ENCODE peak calls at places on chromosomes 12 and 14, in eight cellular contexts. One of them, this sample, is unnamed.

GRCh38 chr14:60067911-60068310 is 23.8 kb upstream of the PCNX4 start:
- DNase-seq in stimulated activated effector memory CD8-positive, alpha-beta T cell treated with anti-CD3 and anti-CD28 coated beads, Interleukin-12 subunit alpha, Interleukin-12 subunit beta, amount 100 ng/mL, for 72 hours: no peak
- DNase-seq in NCI-H446 treated with DMSO at 0.1 percent for 48 hours: no peak
- DNase-seq in naive thymus-derived CD8-positive, alpha-beta T cell: no peak
- DNase-seq in fibroblast of mammary gland: no peak
- DNase-seq in effector memory CD4-positive, alpha-beta T cell: no peak
- DNase-seq in germinal center: no peak
- DNase-seq in Right ventricle myocardium inferior: no peak
- DNase-seq in this sample: no peak

GRCh38 chr12:44317651-44318126 is 481.8 kb downstream of the TMEM117 start:
- DNase-seq in stimulated activated effector memory CD8-positive, alpha-beta T cell treated with anti-CD3 and anti-CD28 coated beads, Interleukin-12 subunit alpha, Interleukin-12 subunit beta, amount 100 ng/mL, for 72 hours: no peak
- DNase-seq in NCI-H446 treated with DMSO at 0.1 percent for 48 hours: peak
- DNase-seq in naive thymus-derived CD8-positive, alpha-beta T cell: no peak
- DNase-seq in fibroblast of mammary gland: peak
- DNase-seq in effector memory CD4-positive, alpha-beta T cell: no peak
- DNase-seq in germinal center: no peak
- DNase-seq in Right ventricle myocardium inferior: no peak
- DNase-seq in this sample: no peak

GRCh38 chr12:85322715-85323114 is 42.7 kb downstream of the ALX1 start:
- DNase-seq in stimulated activated effector memory CD8-positive, alpha-beta T cell treated with anti-CD3 and anti-CD28 coated beads, Interleukin-12 subunit alpha, Interleukin-12 subunit beta, amount 100 ng/mL, for 72 hours: no peak
- DNase-seq in NCI-H446 treated with DMSO at 0.1 percent for 48 hours: no peak
- DNase-seq in naive thymus-derived CD8-positive, alpha-beta T cell: no peak
- DNase-seq in fibroblast of mammary gland: no peak
- DNase-seq in effector memory CD4-positive, alpha-beta T cell: no peak
- DNase-seq in germinal center: no peak
- DNase-seq in Right ventricle myocardium inferior: no peak
- DNase-seq in this sample: no peak

GRCh38 chr12:119841433-119842210 is 35.5 kb downstream of the CIT start:
- DNase-seq in stimulated activated effector memory CD8-positive, alpha-beta T cell treated with anti-CD3 and anti-CD28 coated beads, Interleukin-12 subunit alpha, Interleukin-12 subunit beta, amount 100 ng/mL, for 72 hours: no peak
- DNase-seq in NCI-H446 treated with DMSO at 0.1 percent for 48 hours: no peak
- DNase-seq in naive thymus-derived CD8-positive, alpha-beta T cell: no peak
- DNase-seq in fibroblast of mammary gland: peak
- DNase-seq in effector memory CD4-positive, alpha-beta T cell: no peak
- DNase-seq in germinal center: no peak
- DNase-seq in Right ventricle myocardium inferior: no peak
- DNase-seq in this sample: no peak

GRCh38 chr14:99728981-99729451 is 44.9 kb downstream of the CYP46A1 start:
- DNase-seq in stimulated activated effector memory CD8-positive, alpha-beta T cell treated with anti-CD3 and anti-CD28 coated beads, Interleukin-12 subunit alpha, Interleukin-12 subunit beta, amount 100 ng/mL, for 72 hours: no peak
- DNase-seq in NCI-H446 treated with DMSO at 0.1 percent for 48 hours: no peak
- DNase-seq in naive thymus-derived CD8-positive, alpha-beta T cell: no peak
- DNase-seq in fibroblast of mammary gland: no peak
- DNase-seq in effector memory CD4-positive, alpha-beta T cell: no peak
- DNase-seq in germinal center: no peak
- DNase-seq in Right ventricle myocardium inferior: no peak
- DNase-seq in this sample: no peak

GRCh38 chr12:64682572-64683277 is 72.4 kb downstream of the RASSF3 start:
- DNase-seq in stimulated activated effector memory CD8-positive, alpha-beta T cell treated with anti-CD3 and anti-CD28 coated beads, Interleukin-12 subunit alpha, Interleukin-12 subunit beta, amount 100 ng/mL, for 72 hours: no peak
- DNase-seq in NCI-H446 treated with DMSO at 0.1 percent for 48 hours: peak
- DNase-seq in naive thymus-derived CD8-positive, alpha-beta T cell: no peak
- DNase-seq in fibroblast of mammary gland: peak
- DNase-seq in effector memory CD4-positive, alpha-beta T cell: no peak
- DNase-seq in germinal center: no peak
- DNase-seq in Right ventricle myocardium inferior: no peak
- DNase-seq in this sample: peak

GRCh38 chr14:48936352-48936751 is 649.8 kb downstream of the RPS29 start:
- DNase-seq in stimulated activated effector memory CD8-positive, alpha-beta T cell treated with anti-CD3 and anti-CD28 coated beads, Interleukin-12 subunit alpha, Interleukin-12 subunit beta, amount 100 ng/mL, for 72 hours: no peak
- DNase-seq in NCI-H446 treated with DMSO at 0.1 percent for 48 hours: no peak
- DNase-seq in naive thymus-derived CD8-positive, alpha-beta T cell: no peak
- DNase-seq in fibroblast of mammary gland: peak
- DNase-seq in effector memory CD4-positive, alpha-beta T cell: no peak
- DNase-seq in germinal center: no peak
- DNase-seq in Right ventricle myocardium inferior: no peak
- DNase-seq in this sample: no peak

GRCh38 chr14:74636424-74637183 is 24.6 kb upstream of the LTBP2 start:
- DNase-seq in stimulated activated effector memory CD8-positive, alpha-beta T cell treated with anti-CD3 and anti-CD28 coated beads, Interleukin-12 subunit alpha, Interleukin-12 subunit beta, amount 100 ng/mL, for 72 hours: no peak
- DNase-seq in NCI-H446 treated with DMSO at 0.1 percent for 48 hours: no peak
- DNase-seq in naive thymus-derived CD8-positive, alpha-beta T cell: no peak
- DNase-seq in fibroblast of mammary gland: no peak
- DNase-seq in effector memory CD4-positive, alpha-beta T cell: no peak
- DNase-seq in germinal center: no peak
- DNase-seq in Right ventricle myocardium inferior: no peak
- DNase-seq in this sample: no peak

GRCh38 chr12:122368361-122369073 is 54.0 kb downstream of the CLIP1 start:
- DNase-seq in stimulated activated effector memory CD8-positive, alpha-beta T cell treated with anti-CD3 and anti-CD28 coated beads, Interleukin-12 subunit alpha, Interleukin-12 subunit beta, amount 100 ng/mL, for 72 hours: no peak
- DNase-seq in NCI-H446 treated with DMSO at 0.1 percent for 48 hours: no peak
- DNase-seq in naive thymus-derived CD8-positive, alpha-beta T cell: no peak
- DNase-seq in fibroblast of mammary gland: peak
- DNase-seq in effector memory CD4-positive, alpha-beta T cell: no peak
- DNase-seq in germinal center: no peak
- DNase-seq in Right ventricle myocardium inferior: no peak
- DNase-seq in this sample: no peak

GRCh38 chr14:50060871-50061663 is 55.3 kb downstream of the VCPKMT start:
- DNase-seq in stimulated activated effector memory CD8-positive, alpha-beta T cell treated with anti-CD3 and anti-CD28 coated beads, Interleukin-12 subunit alpha, Interleukin-12 subunit beta, amount 100 ng/mL, for 72 hours: peak
- DNase-seq in NCI-H446 treated with DMSO at 0.1 percent for 48 hours: no peak
- DNase-seq in naive thymus-derived CD8-positive, alpha-beta T cell: no peak
- DNase-seq in fibroblast of mammary gland: peak
- DNase-seq in effector memory CD4-positive, alpha-beta T cell: peak
- DNase-seq in germinal center: no peak
- DNase-seq in Right ventricle myocardium inferior: no peak
- DNase-seq in this sample: peak

This sample was measured in right cardiac atrium.